ENCODE peak calls at places on chromosomes 6 and 20, in six cellular contexts. A is colonic mucosa, Q is left ventricle myocardium inferior, L is heart right ventricle, Y is pancreas, R is heart left ventricle. U is an unnamed sample.

GRCh38 chr6:5968817-5969726 is 37.7 kb downstream of the NRN1 start:
- DNase-seq in A (no peak), Q (peak; percentile 62), L (peak; percentile 54), Y (peak; percentile 26), R (peak; percentile 80), U (no peak)

GRCh38 chr6:108497883-108498282 is 62.8 kb upstream of the FOXO3 start:
- DNase-seq in A (peak; percentile 19), Q (no peak), L (peak; percentile 9), Y (no peak), R (no peak), U (peak; percentile 36)

GRCh38 chr20:47113362-47114118 is 218.9 kb downstream of the EYA2 start:
- DNase-seq in A (no peak), Q (no peak), L (no peak), Y (no peak), R (no peak), U (no peak)

GRCh38 chr6:170113141-170113540 is 177.7 kb downstream of the DLL1 start:
- DNase-seq in A (no peak), Q (no peak), L (no peak), Y (no peak), R (no peak), U (no peak)

GRCh38 chr6:40962241-40962640 is 76.8 kb downstream of the UNC5CL start:
- DNase-seq in A (no peak), Q (no peak), L (no peak), Y (no peak), R (no peak), U (peak; percentile 2)

GRCh38 chr6:9783567-9783966 is 631.3 kb downstream of the TFAP2A start:
- DNase-seq in A (no peak), Q (no peak), L (no peak), Y (peak; percentile 13), R (no peak), U (no peak)

GRCh38 chr6:133768656-133769295 is 120.1 kb upstream of the TCF21 start:
- DNase-seq in A (no peak), Q (no peak), L (peak; percentile 14), Y (no peak), R (peak; percentile 60), U (no peak)

GRCh38 chr6:151675746-151676459 is 131.6 kb upstream of the ESR1 start:
- DNase-seq in A (peak; percentile 39), Q (no peak), L (no peak), Y (peak; percentile 60), R (no peak), U (no peak)

GRCh38 chr20:50297498-50298348 is 107.1 kb downstream of the CEBPB start:
- DNase-seq in A (no peak), Q (no peak), L (no peak), Y (no peak), R (no peak), U (no peak)

DNA sequence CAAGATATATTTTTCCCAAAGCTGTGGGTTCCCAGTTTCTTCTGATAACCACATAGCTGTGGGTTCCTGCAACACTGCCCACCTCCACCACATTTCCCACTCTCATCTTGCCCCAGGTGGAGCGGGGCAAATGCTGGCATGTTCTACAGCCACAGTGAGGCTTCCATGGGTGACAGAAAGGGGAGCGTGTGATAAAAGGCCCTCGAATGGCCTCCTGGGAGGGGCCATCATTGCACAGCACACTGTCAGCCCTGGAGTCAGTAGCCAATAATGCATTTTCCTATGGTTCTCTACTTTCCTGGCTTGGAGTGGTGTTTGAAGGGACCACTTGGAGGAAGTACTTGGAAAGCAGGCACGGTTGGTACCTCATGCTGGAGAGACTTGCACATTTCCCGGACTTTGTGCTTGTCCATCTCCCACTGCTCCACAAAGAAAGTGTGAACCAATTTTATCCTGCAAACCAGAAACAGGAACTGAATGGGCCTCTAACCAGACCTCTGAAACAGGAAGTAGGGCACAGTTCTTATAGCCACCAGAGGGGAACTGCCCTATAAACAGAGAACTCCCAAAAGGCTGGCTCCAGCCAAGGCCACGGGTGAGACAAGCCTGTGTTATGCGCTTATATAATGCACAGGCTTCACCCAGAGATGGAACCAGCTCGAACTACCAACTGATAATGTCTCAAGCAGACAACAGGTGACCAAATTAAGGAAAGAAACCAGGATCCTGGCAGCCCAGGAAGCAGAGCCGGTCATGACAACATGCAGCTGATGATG is 8.6 kb downstream of the MAP3K5 start:
- DNase-seq in A (peak; percentile 54), Q (peak; percentile 34), L (peak; percentile 21), Y (peak; percentile 38), R (peak; percentile 51), U (peak; percentile 63)
- TF ChIP-seq CTCF in A (no peak), Q (no peak), L (no peak), Y (no peak), R (no peak), U (no peak)

DNA sequence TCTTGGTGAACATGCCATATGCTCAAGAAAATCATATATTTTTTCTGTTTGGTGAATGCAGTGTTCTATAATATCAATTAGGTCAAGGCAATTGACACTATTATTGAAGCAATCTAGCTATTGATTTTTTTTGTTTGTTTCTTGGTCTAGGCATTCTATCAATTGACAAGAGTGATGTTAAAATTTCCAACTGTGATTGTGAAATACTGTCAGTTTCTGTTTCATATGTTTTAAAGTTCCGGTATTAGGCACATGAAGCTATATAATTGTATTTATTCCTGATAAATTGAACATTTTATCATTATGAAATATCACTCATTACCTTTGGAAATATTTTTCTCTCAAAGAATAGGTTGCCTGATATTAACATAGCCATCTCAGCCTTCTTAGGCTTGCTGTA is 653.4 kb downstream of the HDGFL1 start:
- DNase-seq in A (no peak), Q (no peak), L (no peak), Y (no peak), R (no peak), U (no peak)
- H3K9me3 ChIP-seq in A (no peaks in the 10 kb centered on the region), Q (peaks cover 22% of the 10 kb centered on the region), L (peaks cover 6% of the 10 kb centered on the region), Y (no peaks in the 10 kb centered on the region), R (no peaks in the 10 kb centered on the region), U (peaks cover 8% of the 10 kb centered on the region)

DNA sequence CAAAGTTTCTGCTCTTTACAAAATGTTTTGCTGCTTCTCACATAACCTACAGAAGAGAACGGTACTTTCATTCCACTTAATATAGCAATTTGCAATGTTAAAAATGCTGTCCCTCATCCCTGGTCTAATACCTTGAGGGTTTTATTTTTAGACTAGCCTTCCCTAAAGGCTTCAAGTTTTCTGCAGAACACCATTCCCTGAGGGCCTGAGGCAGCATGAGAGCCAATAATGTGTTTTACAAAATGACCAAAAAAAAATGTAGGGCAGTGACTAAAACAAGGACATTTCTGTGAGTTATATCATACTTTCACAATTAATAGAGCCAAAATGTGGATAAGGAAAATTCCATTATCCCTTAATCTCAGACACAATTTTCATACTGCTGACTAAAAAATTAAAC is 22.7 kb downstream of the GPR63 start:
- DNase-seq in A (no peak), Q (no peak), L (no peak), Y (no peak), R (no peak), U (no peak)
- TF ChIP-seq CTCF in A (no peak), Q (no peak), L (no peak), Y (no peak), R (no peak), U (no peak)

GRCh38 chr20:60750909-60751308 is 501.2 kb upstream of the CDH4 start:
- DNase-seq in A (no peak), Q (no peak), L (no peak), Y (no peak), R (no peak), U (no peak)
- H3K9me3 ChIP-seq in A (no peaks in the 10 kb centered on the region), Q (no peaks in the 10 kb centered on the region), L (no peaks in the 10 kb centered on the region), Y (no peaks in the 10 kb centered on the region), R (no peaks in the 10 kb centered on the region), U (peaks cover 5% of the 10 kb centered on the region)

GRCh38 chr6:15622045-15622750 is 40.6 kb downstream of the DTNBP1 start:
- DNase-seq in A (no peak), Q (no peak), L (no peak), Y (no peak), R (no peak), U (no peak)

GRCh38 chr6:15626160-15626559 is 36.7 kb downstream of the DTNBP1 start:
- DNase-seq in A (no peak), Q (no peak), L (no peak), Y (no peak), R (no peak), U (no peak)

GRCh38 chr6:15620616-15621015 is 42.2 kb downstream of the DTNBP1 start:
- DNase-seq in A (no peak), Q (no peak), L (no peak), Y (no peak), R (no peak), U (no peak)

GRCh38 chr6:15621203-15622044 is 41.4 kb downstream of the DTNBP1 start:
- DNase-seq in A (peak; percentile 34), Q (peak; percentile 63), L (peak; percentile 34), Y (peak; percentile 49), R (peak; percentile 68), U (peak; percentile 27)

DNA sequence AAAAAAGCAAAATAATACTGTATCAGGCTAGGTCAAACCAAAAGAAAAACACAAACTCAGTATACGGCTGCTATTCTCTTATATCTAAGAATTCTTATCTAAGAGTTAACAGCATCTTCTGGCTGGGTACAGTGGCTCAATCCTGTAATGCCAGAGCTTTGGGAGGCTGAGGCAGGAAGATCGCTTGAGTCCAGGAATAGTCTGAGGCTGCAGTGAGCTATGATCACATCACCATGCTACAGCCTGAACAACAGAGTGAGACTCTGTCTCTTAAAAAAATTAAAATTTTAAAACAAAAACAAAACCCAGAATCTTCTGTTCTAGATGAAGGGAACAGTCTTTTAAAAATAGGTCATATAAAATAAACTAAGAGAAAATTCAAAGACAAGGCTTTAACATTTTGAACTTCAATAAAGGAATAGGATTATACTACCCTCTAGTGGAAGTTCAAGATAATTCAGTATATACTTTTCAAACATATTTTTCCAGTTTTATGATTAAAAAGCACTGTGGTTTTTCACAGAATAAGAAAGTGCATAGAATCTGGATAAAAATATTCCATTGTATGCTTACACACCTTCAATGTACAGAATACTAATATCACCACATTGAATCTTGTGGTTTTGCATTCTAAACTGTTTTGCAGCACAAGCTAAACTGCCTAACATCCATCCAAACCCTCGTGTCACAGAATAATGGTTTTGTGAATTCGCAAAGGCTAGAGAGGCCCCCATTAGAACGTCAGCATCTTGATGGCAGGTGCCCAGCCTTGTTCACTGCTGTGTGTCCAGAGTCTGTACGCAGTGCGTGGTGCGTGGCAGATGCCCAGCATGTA is 39.3 kb downstream of the DTNBP1 start:
- DNase-seq in A (no peak), Q (no peak), L (no peak), Y (no peak), R (no peak), U (no peak)
- TF ChIP-seq CTCF in A (peak; percentile 65), Q (peak; percentile 88), L (peak; percentile 71), Y (no peak), R (peak; percentile 89), U (peak; percentile 21)

DNA sequence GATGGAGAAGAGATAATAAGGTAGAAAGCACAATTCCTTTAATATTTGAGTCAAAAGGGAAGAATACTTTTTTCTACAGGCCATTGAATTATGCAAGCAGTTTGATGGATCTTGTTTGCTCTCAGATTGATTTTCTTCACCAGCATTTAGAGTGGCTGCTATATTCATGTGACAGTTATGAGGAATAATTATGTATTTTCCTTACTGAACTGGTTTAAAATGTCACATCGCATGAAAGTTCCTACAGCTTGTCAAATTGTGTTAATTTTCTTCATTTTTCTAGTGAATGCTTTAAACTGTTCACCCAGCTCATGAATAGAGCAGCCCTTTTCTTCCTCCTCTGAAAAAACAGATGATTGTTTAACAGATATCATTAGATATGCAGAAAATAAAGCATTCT is 37.4 kb upstream of the TPD52L1 start:
- DNase-seq in A (no peak), Q (no peak), L (no peak), Y (no peak), R (no peak), U (no peak)
- H3K9me3 ChIP-seq in A (no peaks in the 10 kb centered on the region), Q (peaks cover 15% of the 10 kb centered on the region), L (peaks cover 9% of the 10 kb centered on the region), Y (peaks cover 4% of the 10 kb centered on the region), R (peaks cover 11% of the 10 kb centered on the region), U (peaks cover 7% of the 10 kb centered on the region)

GRCh38 chr20:18628330-18628941 is 40.6 kb downstream of the DTD1 start:
- DNase-seq in A (peak; percentile 38), Q (no peak), L (no peak), Y (no peak), R (no peak), U (no peak)
- TF ChIP-seq CTCF in A (peak; percentile 66), Q (peak; percentile 56), L (peak; percentile 43), Y (peak; percentile 18), R (peak; percentile 33), U (peak; percentile 45)

U was measured in mucosa of descending colon.